ENCODE peak calls at places on chromosomes 4 and X, in ten cellular contexts. V is NCI-H345; S is progenitor cell of endocrine pancreas; Q is AG08395; F is stimulated activated CD4-positive, alpha-beta T cell treated with anti-CD3 and anti-CD28 coated beads, TNF-alpha, amount 100 ng/mL, for 4 hours; K is stimulated activated naive B cell treated with anti-CD40 and anti-IgM and Interleukin-4, amounts not matched to agents 10 μg/mL and 1 μg/mL and 100 μg/mL, for 72 hours; X is GM23338; Z is AG10803; Y is amygdala; J is prostate gland. L is an unnamed sample.
A peak's percentile ranks its signal among the peaks of the same experiment; 100 is the strongest.

GRCh38 chrX:7950865-7951264 is 23.7 kb upstream of the PNPLA4 start:
- DNase-seq in V (no peak), S (no peak), Q (no peak), F (no peak), K (no peak), X (no peak), Z (no peak), Y (no peak), J (no peak), L (no peak)

GRCh38 chr4:6928067-6928466 is 18.4 kb downstream of the TBC1D14 start:
- DNase-seq in V (no peak), S (no peak), Q (no peak), F (no peak), K (no peak), X (no peak), Z (no peak), Y (no peak), J (no peak), L (no peak)

GRCh38 chr4:82798168-82799005 is at the start of gene SCD5:
- DNase-seq in V (peak; percentile 21), S (peak; percentile 36), Q (peak; percentile 90), F (peak; percentile 20), K (peak; percentile 7), X (peak; percentile 87), Z (peak; percentile 86), Y (peak; percentile 91), J (peak; percentile 68), L (peak; percentile 92)

GRCh38 chr4:39716356-39716755 is 18.4 kb downstream of the UBE2K start:
- DNase-seq in V (no peak), S (no peak), Q (no peak), F (no peak), K (no peak), X (no peak), Z (no peak), Y (no peak), J (no peak), L (no peak)

GRCh38 chr4:151934766-151935165 is 174.0 kb upstream of the GATB start:
- DNase-seq in V (no peak), S (no peak), Q (no peak), F (no peak), K (no peak), X (no peak), Z (no peak), Y (no peak), J (no peak), L (no peak)

GRCh38 chr4:81818385-81818784 is 346.7 kb upstream of the RASGEF1B start:
- DNase-seq in V (no peak), S (no peak), Q (no peak), F (no peak), K (no peak), X (no peak), Z (no peak), Y (no peak), J (no peak), L (no peak)

GRCh38 chr4:52588771-52589591 is 70.1 kb downstream of the USP46 start:
- DNase-seq in V (no peak), S (no peak), Q (peak; percentile 22), F (no peak), K (no peak), X (no peak), Z (peak; percentile 67), Y (no peak), J (no peak), L (no peak)

GRCh38 chr4:1500231-1500965 is 94.2 kb upstream of the NKX1-1 start:
- DNase-seq in V (no peak), S (no peak), Q (no peak), F (no peak), K (no peak), X (no peak), Z (no peak), Y (no peak), J (no peak), L (peak; percentile 61)

GRCh38 chr4:8215641-8216442 is 16.8 kb downstream of the SH3TC1 start:
- DNase-seq in V (no peak), S (no peak), Q (no peak), F (no peak), K (no peak), X (no peak), Z (no peak), Y (no peak), J (no peak), L (no peak)

GRCh38 chr4:28479666-28480065 is 1619.0 kb downstream of the STIM2 start:
- DNase-seq in V (no peak), S (no peak), Q (no peak), F (no peak), K (no peak), X (peak; percentile 38), Z (no peak), Y (no peak), J (no peak), L (no peak)

GRCh38 chr4:95431678-95432077 is 117.1 kb downstream of the UNC5C start:
- DNase-seq in V (no peak), S (no peak), Q (no peak), F (no peak), K (no peak), X (no peak), Z (no peak), Y (no peak), J (no peak), L (no peak)

GRCh38 chr4:8181844-8182243 is 17.2 kb upstream of the SH3TC1 start:
- DNase-seq in V (no peak), S (no peak), Q (no peak), F (no peak), K (no peak), X (no peak), Z (no peak), Y (no peak), J (no peak), L (peak; percentile 55)

GRCh38 chr4:25367004-25367621 is 9.9 kb upstream of the ANAPC4 start:
- DNase-seq in V (peak; percentile 13), S (no peak), Q (peak; percentile 32), F (no peak), K (no peak), X (peak; percentile 71), Z (peak; percentile 54), Y (no peak), J (no peak), L (peak; percentile 23)

GRCh38 chr4:26081795-26082498 is 167.9 kb downstream of the SMIM20 start:
- DNase-seq in V (peak; percentile 44), S (no peak), Q (peak; percentile 38), F (no peak), K (no peak), X (peak; percentile 84), Z (peak; percentile 40), Y (no peak), J (peak; percentile 58), L (peak; percentile 53)

GRCh38 chr4:83356899-83357661 is 22.4 kb upstream of the HPSE start:
- DNase-seq in V (no peak), S (no peak), Q (peak; percentile 72), F (no peak), K (no peak), X (no peak), Z (peak; percentile 89), Y (no peak), J (no peak), L (no peak)

GRCh38 chr4:144582975-144583374 is 63.0 kb upstream of the HHIP start:
- DNase-seq in V (peak; percentile 15), S (no peak), Q (no peak), F (no peak), K (no peak), X (no peak), Z (no peak), Y (no peak), J (no peak), L (no peak)

GRCh38 chrX:8743126-8743732 is 11.3 kb upstream of the ANOS1 start:
- DNase-seq in V (peak; percentile 15), S (peak; percentile 52), Q (peak; percentile 62), F (peak; percentile 5), K (peak; percentile 28), X (peak; percentile 69), Z (peak; percentile 25), Y (no peak), J (peak; percentile 16), L (peak; percentile 70)

GRCh38 chr4:16106956-16107355 is 23.1 kb upstream of the PROM1 start:
- DNase-seq in V (no peak), S (no peak), Q (no peak), F (no peak), K (no peak), X (no peak), Z (no peak), Y (no peak), J (no peak), L (no peak)

GRCh38 chr4:105765690-105766407 is 57.3 kb downstream of the GSTCD start:
- DNase-seq in V (no peak), S (no peak), Q (peak; percentile 77), F (no peak), K (no peak), X (peak; percentile 24), Z (peak; percentile 80), Y (no peak), J (no peak), L (peak; percentile 7)

GRCh38 chr4:113575391-113575790 is 186.1 kb downstream of the CAMK2D start:
- DNase-seq in V (no peak), S (no peak), Q (no peak), F (no peak), K (no peak), X (no peak), Z (peak; percentile 61), Y (no peak), J (no peak), L (no peak)

GRCh38 chrX:150449313-150449712 is 86.2 kb downstream of the MAMLD1 start:
- DNase-seq in V (no peak), S (no peak), Q (no peak), F (no peak), K (no peak), X (peak; percentile 23), Z (no peak), Y (no peak), J (no peak), L (no peak)

GRCh38 chr4:153573881-153574807 is 108.0 kb downstream of the TMEM131L start:
- DNase-seq in V (no peak), S (no peak), Q (peak; percentile 75), F (peak; percentile 46), K (peak; percentile 49), X (no peak), Z (peak; percentile 92), Y (peak; percentile 78), J (peak; percentile 58), L (no peak)

GRCh38 chr4:165384608-165385007 is 5.8 kb downstream of the CPE start:
- DNase-seq in V (peak; percentile 76), S (no peak), Q (no peak), F (no peak), K (no peak), X (peak; percentile 33), Z (peak; percentile 32), Y (no peak), J (no peak), L (no peak)

GRCh38 chrX:153517421-153517820 is at the start of gene ATP2B3:
- DNase-seq in V (peak; percentile 3), S (no peak), Q (no peak), F (no peak), K (no peak), X (peak; percentile 41), Z (no peak), Y (no peak), J (no peak), L (peak; percentile 88)

GRCh38 chr4:138576684-138577083 is 334.5 kb upstream of the SLC7A11 start:
- DNase-seq in V (no peak), S (no peak), Q (peak; percentile 33), F (no peak), K (no peak), X (peak; percentile 81), Z (peak; percentile 32), Y (no peak), J (no peak), L (peak; percentile 21)

GRCh38 chr4:141570290-141570689 is 66.1 kb upstream of the IL15 start:
- DNase-seq in V (no peak), S (no peak), Q (no peak), F (no peak), K (no peak), X (no peak), Z (no peak), Y (no peak), J (no peak), L (no peak)

GRCh38 chrX:24148535-24149345 is 789 bp upstream of the ZFX start:
- DNase-seq in V (peak; percentile 10), S (no peak), Q (peak; percentile 57), F (no peak), K (no peak), X (no peak), Z (peak; percentile 90), Y (peak; percentile 73), J (no peak), L (no peak)

GRCh38 chr4:113534698-113535097 is 226.8 kb downstream of the CAMK2D start:
- DNase-seq in V (no peak), S (no peak), Q (no peak), F (no peak), K (no peak), X (no peak), Z (peak; percentile 33), Y (no peak), J (no peak), L (no peak)

L was measured in H7.